ENCODE peak calls at places on chromosomes 11 and 22, in ten cellular contexts. T is HuH-7; E is NCI-H345; Y is HCEC 1CT; J is sigmoid colon; A is PC-3; U is caudate nucleus; D is adipocyte; N is activated CD4-positive, alpha-beta T cell treated with anti-CD3 and anti-CD28 coated beads for 24 hours; P is foreskin fibroblast. C is an unnamed sample.
A peak's percentile ranks its signal among the peaks of the same experiment; 100 is the strongest.

GRCh38 chr22:44018594-44018993 is 5.5 kb upstream of the PARVB start:
- DNase-seq in T (no peak), E (no peak), Y (no peak), J (no peak), A (no peak), U (no peak), D (no peak), N (no peak), P (no peak), C (no peak)

GRCh38 chr11:59644528-59644927 is 24.3 kb downstream of the PATL1 start:
- DNase-seq in T (no peak), E (no peak), Y (no peak), J (no peak), A (no peak), U (no peak), D (no peak), N (no peak), P (no peak), C (no peak)

GRCh38 chr11:114159320-114159719 is 99.8 kb downstream of the ZBTB16 start:
- DNase-seq in T (no peak), E (no peak), Y (no peak), J (peak; percentile 74), A (peak; percentile 51), U (no peak), D (no peak), N (no peak), P (no peak), C (no peak)

GRCh38 chr11:1916132-1916985 is 3.1 kb upstream of the TNNT3 start:
- DNase-seq in T (no peak), E (no peak), Y (no peak), J (no peak), A (no peak), U (no peak), D (no peak), N (no peak), P (no peak), C (no peak)

GRCh38 chr22:19876314-19876940 is 21.8 kb upstream of the GNB1L start:
- DNase-seq in T (no peak), E (no peak), Y (no peak), J (peak; percentile 45), A (no peak), U (no peak), D (no peak), N (no peak), P (peak; percentile 57), C (no peak)

GRCh38 chr22:44179196-44179988 is 1.3 kb upstream of the PARVG start:
- DNase-seq in T (no peak), E (no peak), Y (no peak), J (no peak), A (no peak), U (no peak), D (no peak), N (no peak), P (no peak), C (no peak)

GRCh38 chr11:44980533-44981427 is 30.1 kb upstream of the TP53I11 start:
- DNase-seq in T (no peak), E (no peak), Y (no peak), J (peak; percentile 41), A (no peak), U (no peak), D (no peak), N (no peak), P (no peak), C (no peak)

GRCh38 chr22:19121631-19122142 is 525 bp downstream of the DGCR2 start:
- DNase-seq in T (peak; percentile 48), E (peak; percentile 25), Y (peak; percentile 21), J (peak; percentile 80), A (peak; percentile 22), U (no peak), D (peak; percentile 72), N (no peak), P (peak; percentile 63), C (peak; percentile 7)

GRCh38 chr22:42685941-42686666 is 34.6 kb downstream of the A4GALT start:
- DNase-seq in T (no peak), E (peak; percentile 20), Y (no peak), J (peak; percentile 83), A (no peak), U (no peak), D (peak; percentile 61), N (no peak), P (peak; percentile 64), C (no peak)

GRCh38 chr11:64842851-64843841 is 1.3 kb downstream of the CDC42BPG start:
- DNase-seq in T (no peak), E (peak; percentile 53), Y (no peak), J (no peak), A (peak; percentile 81), U (no peak), D (no peak), N (no peak), P (no peak), C (no peak)

GRCh38 chr11:69385466-69385820 is 91.5 kb downstream of the MYEOV start:
- DNase-seq in T (no peak), E (no peak), Y (no peak), J (peak; percentile 52), A (no peak), U (no peak), D (no peak), N (no peak), P (no peak), C (no peak)

GRCh38 chr11:36139767-36140166 is 149.5 kb downstream of the COMMD9 start:
- DNase-seq in T (no peak), E (no peak), Y (no peak), J (no peak), A (peak; percentile 17), U (no peak), D (no peak), N (no peak), P (peak; percentile 49), C (peak; percentile 49)

GRCh38 chr11:33257160-33257896 is at the start of gene HIPK3:
- DNase-seq in T (peak; percentile 66), E (peak; percentile 86), Y (peak; percentile 83), J (peak; percentile 90), A (peak; percentile 80), U (no peak), D (peak; percentile 94), N (peak; percentile 43), P (peak; percentile 94), C (peak; percentile 68)

GRCh38 chr11:121466063-121466794 is 13.5 kb upstream of the SORL1-AS1 start:
- DNase-seq in T (no peak), E (peak; percentile 82), Y (peak; percentile 92), J (peak; percentile 97), A (peak; percentile 99), U (no peak), D (peak; percentile 84), N (no peak), P (peak; percentile 97), C (peak; percentile 95)

GRCh38 chr11:75374646-75375045 is 23.2 kb upstream of the ARRB1 start:
- DNase-seq in T (no peak), E (no peak), Y (no peak), J (no peak), A (no peak), U (no peak), D (no peak), N (no peak), P (no peak), C (no peak)

GRCh38 chr11:71182791-71183556 is 69.4 kb downstream of the SHANK2 start:
- DNase-seq in T (no peak), E (peak; percentile 87), Y (no peak), J (peak; percentile 17), A (no peak), U (no peak), D (no peak), N (no peak), P (no peak), C (no peak)

GRCh38 chr11:85526564-85526963 is 100.6 kb downstream of the DLG2 start:
- DNase-seq in T (no peak), E (no peak), Y (no peak), J (no peak), A (no peak), U (no peak), D (no peak), N (no peak), P (no peak), C (no peak)

GRCh38 chr11:2524446-2525165 is 79.8 kb downstream of the KCNQ1 start:
- DNase-seq in T (no peak), E (no peak), Y (no peak), J (peak; percentile 54), A (no peak), U (no peak), D (no peak), N (no peak), P (no peak), C (no peak)

GRCh38 chr11:116558504-116559252 is 214.1 kb downstream of the BUD13 start:
- DNase-seq in T (no peak), E (no peak), Y (no peak), J (no peak), A (peak; percentile 20), U (no peak), D (no peak), N (no peak), P (peak; percentile 10), C (peak; percentile 31)

GRCh38 chr11:2209900-2210321 is 38.3 kb upstream of the TH start:
- DNase-seq in T (no peak), E (no peak), Y (no peak), J (peak; percentile 37), A (no peak), U (no peak), D (no peak), N (no peak), P (no peak), C (no peak)

GRCh38 chr11:2998073-2998850 is 6.1 kb upstream of the NAP1L4 start:
- DNase-seq in T (no peak), E (no peak), Y (no peak), J (peak; percentile 33), A (no peak), U (no peak), D (no peak), N (no peak), P (no peak), C (no peak)

GRCh38 chr11:10540546-10540914 is 457 bp downstream of the RNF141 start:
- DNase-seq in T (peak; percentile 45), E (peak; percentile 61), Y (peak; percentile 14), J (peak; percentile 75), A (no peak), U (no peak), D (peak; percentile 71), N (no peak), P (peak; percentile 43), C (peak; percentile 18)

GRCh38 chr11:63613517-63614135 is 607 bp downstream of the PLAAT3 start:
- DNase-seq in T (peak; percentile 96), E (no peak), Y (no peak), J (peak; percentile 84), A (peak; percentile 34), U (no peak), D (peak; percentile 64), N (no peak), P (peak; percentile 32), C (no peak)

GRCh38 chr11:116544721-116545120 is 228.1 kb downstream of the BUD13 start:
- DNase-seq in T (no peak), E (no peak), Y (no peak), J (peak; percentile 19), A (no peak), U (no peak), D (no peak), N (no peak), P (no peak), C (no peak)

GRCh38 chr22:46196268-46196667 is 45.9 kb downstream of the PPARA start:
- DNase-seq in T (no peak), E (no peak), Y (no peak), J (no peak), A (no peak), U (no peak), D (no peak), N (no peak), P (peak; percentile 25), C (no peak)

C was measured in IMR-90.